ENCODE peak calls at places on chromosomes 13 and 19, in ten cellular contexts. M is A549, J is heart right ventricle, U is breast epithelium, X is Peyer's patch, Z is PC-3, C is left ventricle myocardium inferior, R is ascending aorta, L is aorta, T is psoas muscle. H is an unnamed sample.
A peak's percentile ranks its signal among the peaks of the same experiment; 100 is the strongest.

GRCh38 chr13:62875118-62875640 is 1459.5 kb upstream of the PCDH20 start:
- DNase-seq in M (no peak), J (no peak), U (no peak), X (no peak), Z (peak; percentile 2), C (no peak), R (no peak), L (no peak), T (no peak), H (no peak)

GRCh38 chr13:49774376-49775005 is 18.0 kb downstream of the KPNA3 start:
- DNase-seq in M (no peak), J (no peak), U (no peak), X (no peak), Z (no peak), C (no peak), R (no peak), L (no peak), T (no peak), H (no peak)

GRCh38 chr13:45718063-45718462 is 15.9 kb downstream of the CBY2 start:
- DNase-seq in M (peak; percentile 24), J (no peak), U (no peak), X (no peak), Z (peak; percentile 41), C (no peak), R (no peak), L (no peak), T (no peak), H (no peak)

GRCh38 chr19:7701049-7701653 is 780 bp downstream of the FCER2 start:
- DNase-seq in M (no peak), J (no peak), U (no peak), X (no peak), Z (no peak), C (no peak), R (no peak), L (no peak), T (no peak), H (no peak)

GRCh38 chr13:94272038-94272437 is 207.4 kb downstream of the DCT start:
- DNase-seq in M (no peak), J (no peak), U (no peak), X (no peak), Z (peak; percentile 37), C (no peak), R (no peak), L (no peak), T (no peak), H (no peak)

GRCh38 chr13:111893071-111893606 is 173.8 kb upstream of the SOX1 start:
- DNase-seq in M (no peak), J (no peak), U (peak; percentile 28), X (no peak), Z (no peak), C (no peak), R (no peak), L (no peak), T (no peak), H (no peak)

GRCh38 chr13:112260108-112261055 is 115.8 kb upstream of the SPACA7 start:
- DNase-seq in M (no peak), J (no peak), U (no peak), X (no peak), Z (no peak), C (no peak), R (no peak), L (no peak), T (peak; percentile 33), H (no peak)

GRCh38 chr13:102690883-102691282 is 4.0 kb downstream of the METTL21C start:
- DNase-seq in M (no peak), J (no peak), U (no peak), X (no peak), Z (no peak), C (no peak), R (no peak), L (no peak), T (no peak), H (no peak)

GRCh38 chr13:44306401-44307192 is 67.0 kb upstream of the SERP2 start:
- DNase-seq in M (peak; percentile 94), J (peak; percentile 89), U (no peak), X (peak; percentile 52), Z (peak; percentile 95), C (peak; percentile 43), R (peak; percentile 90), L (peak; percentile 77), T (no peak), H (peak; percentile 52)

GRCh38 chr19:14758816-14759215 is 19.5 kb downstream of the ADGRE2 start:
- DNase-seq in M (no peak), J (no peak), U (peak; percentile 42), X (no peak), Z (peak; percentile 20), C (no peak), R (peak; percentile 2), L (no peak), T (no peak), H (no peak)

GRCh38 chr13:94324409-94325147 is 154.9 kb downstream of the DCT start:
- DNase-seq in M (no peak), J (no peak), U (no peak), X (no peak), Z (no peak), C (no peak), R (no peak), L (no peak), T (no peak), H (no peak)

GRCh38 chr19:37867831-37868230 is 38.6 kb downstream of the WDR87 start:
- DNase-seq in M (peak; percentile 52), J (no peak), U (no peak), X (no peak), Z (peak; percentile 44), C (no peak), R (no peak), L (no peak), T (no peak), H (no peak)

GRCh38 chr13:77150651-77151050 is 123.7 kb upstream of the FBXL3 start:
- DNase-seq in M (no peak), J (no peak), U (no peak), X (no peak), Z (no peak), C (no peak), R (no peak), L (no peak), T (no peak), H (no peak)

GRCh38 chr13:38090913-38091312 is 221.3 kb upstream of the TRPC4 start:
- DNase-seq in M (no peak), J (no peak), U (no peak), X (no peak), Z (no peak), C (no peak), R (no peak), L (no peak), T (no peak), H (no peak)

DNA sequence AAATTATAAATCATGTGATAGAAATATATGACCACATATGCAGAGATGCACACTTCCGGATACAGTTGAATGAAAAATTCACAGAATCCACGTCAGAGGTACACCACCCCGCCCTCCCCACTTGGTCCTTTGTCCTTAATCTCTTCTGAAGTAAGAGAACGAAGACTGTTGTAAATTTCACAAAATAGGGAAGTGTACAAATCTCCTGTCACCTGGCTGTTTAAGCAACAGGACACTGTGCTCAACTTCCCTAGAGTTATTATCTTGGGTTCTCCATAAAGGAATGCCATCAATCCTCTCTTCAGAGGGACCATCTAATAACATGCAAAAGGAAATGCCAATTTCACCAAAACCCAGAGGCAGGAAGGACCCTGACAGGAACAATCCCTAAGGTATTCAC is 10.5 kb upstream of the CEACAM6 start:
- DNase-seq in M (no peak), J (no peak), U (no peak), X (no peak), Z (no peak), C (no peak), R (no peak), L (no peak), T (no peak), H (no peak)
- H3K27ac ChIP-seq in M (no peak overlapping the region), J (no peak overlapping the region), U (no peak overlapping the region), X (peak overlapping the region; percentile 62), Z (no peak overlapping the region), C (no peak overlapping the region), R (no peak overlapping the region), L (no peak overlapping the region), T (no peak overlapping the region), H (no peak overlapping the region)

DNA sequence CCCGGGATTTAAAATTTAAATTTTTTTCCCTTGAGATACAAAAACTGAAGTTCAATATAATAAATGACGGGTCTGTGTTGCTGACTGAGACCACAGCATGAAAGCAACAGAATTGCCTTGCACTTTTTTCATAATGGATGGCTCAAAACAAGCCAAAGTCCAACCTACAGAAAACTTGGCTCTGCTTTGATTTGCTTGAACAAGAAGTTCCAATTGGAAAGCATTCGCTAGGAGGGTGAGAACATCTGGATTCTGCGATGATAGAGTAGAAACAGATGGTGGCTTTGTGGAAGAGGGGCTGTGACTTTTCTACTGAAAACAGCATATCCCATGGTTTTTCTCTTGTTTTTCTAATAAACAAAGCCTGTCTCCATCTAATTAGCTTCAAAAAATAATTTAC is 46.4 kb downstream of the THSD1 start:
- DNase-seq in M (no peak), J (no peak), U (no peak), X (no peak), Z (no peak), C (no peak), R (no peak), L (no peak), T (no peak), H (no peak)
- H3K27ac ChIP-seq in M (no peak overlapping the region), J (no peak overlapping the region), U (no peak overlapping the region), X (no peak overlapping the region), Z (no peak overlapping the region), C (peak overlapping the region; percentile 1), R (no peak overlapping the region), L (no peak overlapping the region), T (no peak overlapping the region), H (no peak overlapping the region)

GRCh38 chr13:78659450-78660110 is 625 bp upstream of the OBI1 start:
- DNase-seq in M (no peak), J (no peak), U (no peak), X (no peak), Z (no peak), C (no peak), R (no peak), L (no peak), T (no peak), H (no peak)

GRCh38 chr13:78655906-78656305 is 3.0 kb downstream of the OBI1 start:
- DNase-seq in M (no peak), J (no peak), U (no peak), X (no peak), Z (no peak), C (no peak), R (no peak), L (no peak), T (no peak), H (no peak)

GRCh38 chr13:78658630-78659449 is at the start of gene OBI1:
- DNase-seq in M (peak; percentile 86), J (peak; percentile 92), U (peak; percentile 84), X (peak; percentile 91), Z (peak; percentile 80), C (peak; percentile 93), R (peak; percentile 95), L (peak; percentile 94), T (peak; percentile 95), H (peak; percentile 70)

GRCh38 chr13:78660130-78660857 is 1.3 kb upstream of the OBI1 start:
- DNase-seq in M (peak; percentile 33), J (no peak), U (no peak), X (no peak), Z (no peak), C (no peak), R (no peak), L (peak; percentile 32), T (peak; percentile 44), H (no peak)

GRCh38 chr13:78657699-78658629 is 991 bp downstream of the OBI1 start:
- DNase-seq in M (no peak), J (no peak), U (no peak), X (no peak), Z (peak; percentile 38), C (no peak), R (no peak), L (no peak), T (no peak), H (no peak)
- H3K27ac ChIP-seq in M (peak overlapping the region; percentile 91), J (peak overlapping the region; percentile 87), U (peak overlapping the region; percentile 79), X (peak overlapping the region; percentile 73), Z (peak overlapping the region; percentile 60), C (peak overlapping the region; percentile 79), R (peak overlapping the region; percentile 62), L (no peak overlapping the region), T (no peak overlapping the region), H (no peak overlapping the region)

GRCh38 chr19:28492616-28493015 is 720.3 kb downstream of the UQCRFS1 start:
- DNase-seq in M (no peak), J (no peak), U (no peak), X (no peak), Z (no peak), C (no peak), R (no peak), L (no peak), T (no peak), H (no peak)
- H3K27ac ChIP-seq in M (no peak overlapping the region), J (no peak overlapping the region), U (no peak overlapping the region), X (no peak overlapping the region), Z (no peak overlapping the region), C (no peak overlapping the region), R (no peak overlapping the region), L (no peak overlapping the region), T (no peak overlapping the region), H (no peak overlapping the region)